ENCODE peak calls at places on chromosomes 16 and 17, in five cellular contexts. K, C, T, S and H are unnamed samples.

GRCh38 chr17:81380682-81381518 is 14.4 kb upstream of the BAHCC1 start:
- DNase-seq in K (no peak), C (no peak), T (no peak), S (no peak), H (no peak)

GRCh38 chr17:58703137-58703846 is 10.9 kb downstream of the RAD51C start:
- DNase-seq in K (no peak), C (no peak), T (peak), S (no peak), H (no peak)

GRCh38 chr17:40996829-40997228 is 2.9 kb upstream of the KRTAP3-3 start:
- DNase-seq in K (no peak), C (no peak), T (no peak), S (no peak), H (no peak)

GRCh38 chr16:28301154-28301553 is 8.8 kb downstream of the SBK1 start:
- DNase-seq in K (no peak), C (no peak), T (no peak), S (no peak), H (no peak)

GRCh38 chr17:68437979-68438877 is 19.1 kb downstream of the WIPI1 start:
- DNase-seq in K (no peak), C (peak), T (peak), S (no peak), H (peak)

GRCh38 chr17:79864147-79864546 is 24.9 kb upstream of the CBX4 start:
- DNase-seq in K (no peak), C (no peak), T (no peak), S (no peak), H (no peak)

GRCh38 chr17:39547713-39548478 is 59.8 kb downstream of the NEUROD2 start:
- DNase-seq in K (peak), C (peak), T (no peak), S (peak), H (peak)

GRCh38 chr16:78684655-78685400 is 585.4 kb downstream of the WWOX start:
- DNase-seq in K (no peak), C (no peak), T (no peak), S (no peak), H (no peak)

GRCh38 chr16:75219088-75219487 is 300 bp downstream of the CTRB1 start:
- DNase-seq in K (no peak), C (no peak), T (no peak), S (no peak), H (no peak)

GRCh38 chr16:30183961-30184429 is 593 bp downstream of the CORO1A start:
- DNase-seq in K (peak), C (peak), T (no peak), S (no peak), H (peak)

GRCh38 chr17:80109713-80110446 is 8.5 kb downstream of the GAA start:
- DNase-seq in K (peak), C (no peak), T (no peak), S (peak), H (peak)